ENCODE peak calls at places on chromosomes 7 and 10, in five cellular contexts. One of them, this sample, is unnamed.

GRCh38 chr7:123748171-123748733 is 551 bp downstream of the WASL start:
- DNase-seq in psoas muscle: peak; percentile 59
- DNase-seq in adipocyte: peak; percentile 72
- DNase-seq in upper lobe of right lung: peak; percentile 78
- DNase-seq in fibroblast of lung: peak; percentile 42
- DNase-seq in this sample: no peak

GRCh38 chr10:130889780-130890179 is 421.7 kb downstream of the TCERG1L start:
- DNase-seq in upper lobe of right lung: no peak
- DNase-seq in fibroblast of lung: no peak
- DNase-seq in psoas muscle: no peak
- DNase-seq in adipocyte: no peak
- DNase-seq in this sample: no peak

GRCh38 chr10:69385454-69386350 is 31.0 kb downstream of the TACR2 start:
- DNase-seq in adipocyte: no peak
- DNase-seq in fibroblast of lung: no peak
- DNase-seq in upper lobe of right lung: no peak
- DNase-seq in psoas muscle: no peak
- DNase-seq in this sample: no peak

GRCh38 chr10:26540601-26541000 is 102.5 kb downstream of the APBB1IP start:
- DNase-seq in psoas muscle: no peak
- DNase-seq in fibroblast of lung: no peak
- DNase-seq in adipocyte: no peak
- DNase-seq in upper lobe of right lung: no peak
- DNase-seq in this sample: no peak

GRCh38 chr10:54402576-54402975 is 398.5 kb downstream of the PCDH15 start:
- DNase-seq in upper lobe of right lung: no peak
- DNase-seq in psoas muscle: no peak
- DNase-seq in adipocyte: peak; percentile 17
- DNase-seq in fibroblast of lung: peak; percentile 65
- DNase-seq in this sample: no peak

GRCh38 chr7:36747969-36748574 is 23.8 kb upstream of the AOAH start:
- DNase-seq in psoas muscle: no peak
- DNase-seq in adipocyte: no peak
- DNase-seq in fibroblast of lung: no peak
- DNase-seq in upper lobe of right lung: no peak
- DNase-seq in this sample: no peak

GRCh38 chr10:6083523-6084475 is 5.0 kb upstream of the RBM17 start:
- DNase-seq in adipocyte: peak; percentile 16
- DNase-seq in upper lobe of right lung: no peak
- DNase-seq in fibroblast of lung: no peak
- DNase-seq in psoas muscle: no peak
- DNase-seq in this sample: no peak

GRCh38 chr7:65238785-65239184 is 134.9 kb upstream of the ZNF92 start:
- DNase-seq in adipocyte: no peak
- DNase-seq in fibroblast of lung: no peak
- DNase-seq in psoas muscle: no peak
- DNase-seq in upper lobe of right lung: no peak
- DNase-seq in this sample: no peak

GRCh38 chr10:76033457-76034196 is 602.2 kb downstream of the LRMDA start:
- DNase-seq in adipocyte: no peak
- DNase-seq in fibroblast of lung: peak; percentile 51
- DNase-seq in psoas muscle: no peak
- DNase-seq in upper lobe of right lung: no peak
- DNase-seq in this sample: no peak

GRCh38 chr10:114724295-114724694 is 66.2 kb upstream of the ABLIM1 start:
- DNase-seq in psoas muscle: no peak
- DNase-seq in fibroblast of lung: no peak
- DNase-seq in upper lobe of right lung: no peak
- DNase-seq in adipocyte: peak; percentile 16
- DNase-seq in this sample: no peak

GRCh38 chr10:7773845-7774801 is 13.7 kb downstream of the KIN start:
- DNase-seq in fibroblast of lung: no peak
- DNase-seq in psoas muscle: no peak
- DNase-seq in upper lobe of right lung: peak; percentile 79
- DNase-seq in adipocyte: no peak
- DNase-seq in this sample: no peak

GRCh38 chr10:47298730-47299129 is 1.3 kb upstream of the GDF10 start:
- DNase-seq in upper lobe of right lung: no peak
- DNase-seq in fibroblast of lung: no peak
- DNase-seq in psoas muscle: no peak
- DNase-seq in adipocyte: no peak
- DNase-seq in this sample: no peak

GRCh38 chr7:43569424-43569823 is 13.5 kb upstream of the STK17A start:
- DNase-seq in adipocyte: peak; percentile 28
- DNase-seq in psoas muscle: no peak
- DNase-seq in fibroblast of lung: peak; percentile 71
- DNase-seq in upper lobe of right lung: no peak
- DNase-seq in this sample: no peak

GRCh38 chr7:26789481-26790175 is 74.8 kb downstream of the SKAP2 start:
- DNase-seq in psoas muscle: no peak
- DNase-seq in adipocyte: no peak
- DNase-seq in upper lobe of right lung: no peak
- DNase-seq in fibroblast of lung: no peak
- DNase-seq in this sample: no peak

GRCh38 chr10:84267503-84268126 is 22.8 kb downstream of the RGR start:
- DNase-seq in adipocyte: peak; percentile 67
- DNase-seq in fibroblast of lung: peak; percentile 51
- DNase-seq in psoas muscle: no peak
- DNase-seq in upper lobe of right lung: no peak
- DNase-seq in this sample: peak; percentile 11

GRCh38 chr7:134992626-134993179 is 6.4 kb downstream of the AGBL3 start:
- DNase-seq in upper lobe of right lung: no peak
- DNase-seq in psoas muscle: no peak
- DNase-seq in adipocyte: no peak
- DNase-seq in fibroblast of lung: peak; percentile 17
- DNase-seq in this sample: no peak

GRCh38 chr7:107122483-107122882 is 46.3 kb upstream of the HBP1 start:
- DNase-seq in upper lobe of right lung: no peak
- DNase-seq in psoas muscle: no peak
- DNase-seq in fibroblast of lung: peak; percentile 90
- DNase-seq in adipocyte: peak; percentile 67
- DNase-seq in this sample: no peak

GRCh38 chr10:93872776-93873175 is 21.0 kb upstream of the SLC35G1 start:
- DNase-seq in upper lobe of right lung: no peak
- DNase-seq in adipocyte: peak; percentile 53
- DNase-seq in psoas muscle: no peak
- DNase-seq in fibroblast of lung: peak; percentile 9
- DNase-seq in this sample: no peak

GRCh38 chr7:148397056-148397455 is 193.5 kb upstream of the C7orf33 start:
- DNase-seq in psoas muscle: no peak
- DNase-seq in upper lobe of right lung: no peak
- DNase-seq in fibroblast of lung: no peak
- DNase-seq in adipocyte: no peak
- DNase-seq in this sample: no peak

GRCh38 chr7:144738708-144739314 is 97.0 kb downstream of the TPK1 start:
- DNase-seq in fibroblast of lung: peak; percentile 43
- DNase-seq in upper lobe of right lung: no peak
- DNase-seq in adipocyte: peak; percentile 54
- DNase-seq in psoas muscle: no peak
- DNase-seq in this sample: no peak

GRCh38 chr7:106327538-106328481 is 43.0 kb upstream of the NAMPT start:
- DNase-seq in adipocyte: peak; percentile 13
- DNase-seq in upper lobe of right lung: no peak
- DNase-seq in psoas muscle: no peak
- DNase-seq in fibroblast of lung: no peak
- DNase-seq in this sample: no peak

GRCh38 chr7:130595986-130596385 is 72.6 kb downstream of the COPG2 start:
- DNase-seq in upper lobe of right lung: no peak
- DNase-seq in adipocyte: no peak
- DNase-seq in psoas muscle: no peak
- DNase-seq in fibroblast of lung: no peak
- DNase-seq in this sample: no peak

GRCh38 chr7:143361552-143362125 is 874 bp downstream of the FAM131B start:
- DNase-seq in upper lobe of right lung: no peak
- DNase-seq in adipocyte: peak; percentile 25
- DNase-seq in psoas muscle: no peak
- DNase-seq in fibroblast of lung: no peak
- DNase-seq in this sample: no peak

GRCh38 chr10:49647985-49648795 is 31.3 kb upstream of the C10orf53 start:
- DNase-seq in psoas muscle: no peak
- DNase-seq in fibroblast of lung: no peak
- DNase-seq in upper lobe of right lung: no peak
- DNase-seq in adipocyte: no peak
- DNase-seq in this sample: no peak

GRCh38 chr10:113802997-113803396 is 50.9 kb downstream of the DCLRE1A start:
- DNase-seq in psoas muscle: no peak
- DNase-seq in upper lobe of right lung: no peak
- DNase-seq in fibroblast of lung: no peak
- DNase-seq in adipocyte: no peak
- DNase-seq in this sample: no peak

GRCh38 chr10:100725041-100725440 is 20.3 kb upstream of the PAX2 start:
- DNase-seq in fibroblast of lung: no peak
- DNase-seq in psoas muscle: no peak
- DNase-seq in upper lobe of right lung: peak; percentile 3
- DNase-seq in adipocyte: no peak
- DNase-seq in this sample: no peak

GRCh38 chr7:116334555-116334954 is 124.2 kb downstream of the TES start:
- DNase-seq in psoas muscle: no peak
- DNase-seq in adipocyte: no peak
- DNase-seq in fibroblast of lung: no peak
- DNase-seq in upper lobe of right lung: no peak
- DNase-seq in this sample: no peak

GRCh38 chr10:78875932-78876331 is 192.8 kb upstream of the ZMIZ1 start:
- DNase-seq in upper lobe of right lung: no peak
- DNase-seq in adipocyte: no peak
- DNase-seq in fibroblast of lung: no peak
- DNase-seq in psoas muscle: no peak
- DNase-seq in this sample: no peak

GRCh38 chr7:106371629-106372028 is 86.8 kb upstream of the NAMPT start:
- DNase-seq in upper lobe of right lung: peak; percentile 71
- DNase-seq in psoas muscle: no peak
- DNase-seq in adipocyte: no peak
- DNase-seq in fibroblast of lung: no peak
- DNase-seq in this sample: no peak

GRCh38 chr7:4113271-4113670 is 568.8 kb upstream of the FOXK1 start:
- DNase-seq in fibroblast of lung: no peak
- DNase-seq in psoas muscle: no peak
- DNase-seq in upper lobe of right lung: no peak
- DNase-seq in adipocyte: no peak
- DNase-seq in this sample: no peak

GRCh38 chr10:88226891-88227290 is 356.2 kb downstream of the RNLS start:
- DNase-seq in psoas muscle: no peak
- DNase-seq in fibroblast of lung: peak; percentile 37
- DNase-seq in adipocyte: no peak
- DNase-seq in upper lobe of right lung: no peak
- DNase-seq in this sample: no peak

GRCh38 chr7:124762611-124763143 is 2.9 kb downstream of the GPR37 start:
- DNase-seq in upper lobe of right lung: no peak
- DNase-seq in psoas muscle: no peak
- DNase-seq in fibroblast of lung: peak; percentile 59
- DNase-seq in adipocyte: no peak
- DNase-seq in this sample: no peak

GRCh38 chr10:98331888-98332287 is 63.9 kb upstream of the LOXL4 start:
- DNase-seq in adipocyte: no peak
- DNase-seq in fibroblast of lung: no peak
- DNase-seq in upper lobe of right lung: no peak
- DNase-seq in psoas muscle: no peak
- DNase-seq in this sample: no peak

GRCh38 chr7:65840446-65840845 is 32.4 kb upstream of the VKORC1L1 start:
- DNase-seq in adipocyte: no peak
- DNase-seq in psoas muscle: no peak
- DNase-seq in fibroblast of lung: no peak
- DNase-seq in upper lobe of right lung: no peak
- DNase-seq in this sample: no peak

GRCh38 chr10:89478085-89478738 is 57.2 kb downstream of the SLC16A12 start:
- DNase-seq in fibroblast of lung: no peak
- DNase-seq in adipocyte: peak; percentile 9
- DNase-seq in upper lobe of right lung: no peak
- DNase-seq in psoas muscle: no peak
- DNase-seq in this sample: no peak

GRCh38 chr10:97319671-97320479 is 804 bp downstream of the FRAT1 start:
- DNase-seq in psoas muscle: peak; percentile 45
- DNase-seq in fibroblast of lung: no peak
- DNase-seq in adipocyte: peak; percentile 51
- DNase-seq in upper lobe of right lung: peak; percentile 88
- DNase-seq in this sample: no peak

GRCh38 chr10:88553116-88553752 is 29.9 kb downstream of the RNLS start:
- DNase-seq in psoas muscle: peak; percentile 17
- DNase-seq in adipocyte: peak; percentile 93
- DNase-seq in fibroblast of lung: peak; percentile 89
- DNase-seq in upper lobe of right lung: no peak
- DNase-seq in this sample: peak; percentile 82

GRCh38 chr10:95287281-95287680 is 3.5 kb downstream of the PDLIM1 start:
- DNase-seq in fibroblast of lung: no peak
- DNase-seq in psoas muscle: no peak
- DNase-seq in upper lobe of right lung: no peak
- DNase-seq in adipocyte: no peak
- DNase-seq in this sample: no peak
- H3K4me3 ChIP-seq in fibroblast of lung: no peak overlapping the region
- H3K4me3 ChIP-seq in psoas muscle: peak overlapping the region; percentile 95
- H3K4me3 ChIP-seq in upper lobe of right lung: no peak overlapping the region
- H3K4me3 ChIP-seq in adipocyte: no peak overlapping the region
- H3K4me3 ChIP-seq in this sample: no peak overlapping the region

GRCh38 chr10:1807924-1808323 is 70.6 kb upstream of the ADARB2 start:
- DNase-seq in upper lobe of right lung: no peak
- DNase-seq in fibroblast of lung: no peak
- DNase-seq in psoas muscle: no peak
- DNase-seq in adipocyte: no peak
- DNase-seq in this sample: no peak
- H3K4me3 ChIP-seq in upper lobe of right lung: no peak overlapping the region
- H3K4me3 ChIP-seq in fibroblast of lung: no peak overlapping the region
- H3K4me3 ChIP-seq in psoas muscle: no peak overlapping the region
- H3K4me3 ChIP-seq in adipocyte: no peak overlapping the region
- H3K4me3 ChIP-seq in this sample: no peak overlapping the region

GRCh38 chr7:76051840-76052239 is 3.9 kb downstream of the MDH2 start:
- DNase-seq in upper lobe of right lung: no peak
- DNase-seq in fibroblast of lung: no peak
- DNase-seq in psoas muscle: no peak
- DNase-seq in adipocyte: no peak
- DNase-seq in this sample: no peak
- H3K4me3 ChIP-seq in upper lobe of right lung: no peak overlapping the region
- H3K4me3 ChIP-seq in fibroblast of lung: no peak overlapping the region
- H3K4me3 ChIP-seq in psoas muscle: no peak overlapping the region
- H3K4me3 ChIP-seq in adipocyte: no peak overlapping the region
- H3K4me3 ChIP-seq in this sample: no peak overlapping the region

GRCh38 chr7:142328006-142328405 is 70.1 kb upstream of the PRSS58 start:
- DNase-seq in fibroblast of lung: no peak
- DNase-seq in psoas muscle: no peak
- DNase-seq in adipocyte: no peak
- DNase-seq in upper lobe of right lung: no peak
- DNase-seq in this sample: no peak

GRCh38 chr7:142323706-142324105 is 65.8 kb upstream of the PRSS58 start:
- DNase-seq in adipocyte: no peak
- DNase-seq in fibroblast of lung: no peak
- DNase-seq in psoas muscle: peak; percentile 27
- DNase-seq in upper lobe of right lung: no peak
- DNase-seq in this sample: no peak

GRCh38 chr7:142329062-142329788 is 71.4 kb upstream of the PRSS58 start:
- DNase-seq in adipocyte: no peak
- DNase-seq in upper lobe of right lung: no peak
- DNase-seq in psoas muscle: no peak
- DNase-seq in fibroblast of lung: no peak
- DNase-seq in this sample: no peak

GRCh38 chr7:142328551-142328950 is 70.7 kb upstream of the PRSS58 start:
- DNase-seq in adipocyte: no peak
- DNase-seq in upper lobe of right lung: no peak
- DNase-seq in psoas muscle: no peak
- DNase-seq in fibroblast of lung: no peak
- DNase-seq in this sample: no peak

GRCh38 chr7:142327555-142327954 is 69.7 kb upstream of the PRSS58 start:
- DNase-seq in psoas muscle: no peak
- DNase-seq in fibroblast of lung: no peak
- DNase-seq in adipocyte: no peak
- DNase-seq in upper lobe of right lung: no peak
- DNase-seq in this sample: no peak
- H3K4me3 ChIP-seq in psoas muscle: no peak overlapping the region
- H3K4me3 ChIP-seq in fibroblast of lung: no peak overlapping the region
- H3K4me3 ChIP-seq in adipocyte: no peak overlapping the region
- H3K4me3 ChIP-seq in upper lobe of right lung: no peak overlapping the region
- H3K4me3 ChIP-seq in this sample: no peak overlapping the region

This sample was measured in AG09309.